ENCODE peak calls at places on chromosomes 13 and 19, in four cellular contexts. Y is AG10803, F is HFFc6, I is PC-3. Z is an unnamed sample.

GRCh38 chr13:21458457-21458815 is 667 bp downstream of the ZDHHC20 start:
- DNase-seq in Y (no peak), F (no peak), I (peak), Z (no peak)

GRCh38 chr13:87172166-87172825 is 498.9 kb upstream of the SLITRK5 start:
- DNase-seq in I (no peak), F (no peak), Y (no peak), Z (no peak)

GRCh38 chr19:41565384-41565730 is 10.6 kb upstream of the CEACAM21 start:
- DNase-seq in Y (no peak), F (no peak), I (no peak), Z (no peak)

GRCh38 chr19:15776991-15777787 is 10.3 kb upstream of the OR10H5 start:
- DNase-seq in F (no peak), Y (no peak), I (no peak), Z (no peak)

GRCh38 chr13:37540228-37540627 is 58.3 kb downstream of the POSTN start:
- DNase-seq in Y (peak), I (no peak), F (peak), Z (no peak)

GRCh38 chr13:75415720-75416119 is 66.2 kb downstream of the TBC1D4 start:
- DNase-seq in Y (peak), I (peak), F (peak), Z (no peak)

GRCh38 chr13:110636701-110637201 is 21.4 kb downstream of the NAXD start:
- DNase-seq in I (no peak), F (no peak), Y (no peak), Z (no peak)

GRCh38 chr13:23959231-23959862 is 62.0 kb upstream of the C1QTNF9B start:
- DNase-seq in Y (peak), I (peak), F (no peak), Z (no peak)

GRCh38 chr19:49200238-49200862 is 42.8 kb downstream of the TRPM4 start:
- DNase-seq in I (peak), Y (no peak), F (no peak), Z (no peak)

GRCh38 chr13:75633285-75633684 is 2.8 kb upstream of the LMO7 start:
- DNase-seq in Y (peak), I (peak), F (peak), Z (no peak)

GRCh38 chr19:57527136-57527881 is at the start of gene ZNF549:
- DNase-seq in Y (peak), I (peak), F (peak), Z (peak)

GRCh38 chr19:6453951-6454565 is 5.5 kb downstream of the SLC25A23 start:
- DNase-seq in F (no peak), I (no peak), Y (no peak), Z (no peak)

GRCh38 chr19:12521996-12522395 is 29.3 kb downstream of the ZNF564 start:
- DNase-seq in I (no peak), F (no peak), Y (no peak), Z (no peak)

DNA sequence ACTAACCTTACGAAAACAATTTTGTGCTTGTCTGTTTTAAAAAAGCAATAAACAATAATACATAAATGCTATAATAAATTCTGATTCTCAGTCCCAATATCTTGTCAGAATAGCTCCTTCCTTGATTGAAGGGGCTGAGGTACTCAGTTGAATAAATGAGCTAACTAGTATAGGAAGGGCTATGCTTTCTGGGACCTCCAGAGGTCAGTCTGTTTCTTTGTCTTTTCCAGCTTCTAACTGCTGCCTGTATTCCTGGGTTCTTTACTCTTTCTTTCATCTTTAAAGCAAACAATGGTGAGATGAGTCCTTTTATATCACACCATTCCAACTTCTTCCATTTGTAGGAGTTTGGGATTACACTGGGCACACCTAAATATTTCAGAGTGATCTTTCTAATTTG is 1297.0 kb upstream of the ATXN8OS start:
- DNase-seq in Y (no peak), I (peak), F (no peak), Z (no peak)
- TF ChIP-seq CTCF in Y (no peak), I (peak), F (no peak), Z (no peak)

GRCh38 chr19:27774337-27774736 is 1438.6 kb downstream of the UQCRFS1 start:
- DNase-seq in F (no peak), I (peak), Y (no peak), Z (no peak)
- TF ChIP-seq CTCF in F (peak), I (no peak), Y (peak), Z (no peak)

DNA sequence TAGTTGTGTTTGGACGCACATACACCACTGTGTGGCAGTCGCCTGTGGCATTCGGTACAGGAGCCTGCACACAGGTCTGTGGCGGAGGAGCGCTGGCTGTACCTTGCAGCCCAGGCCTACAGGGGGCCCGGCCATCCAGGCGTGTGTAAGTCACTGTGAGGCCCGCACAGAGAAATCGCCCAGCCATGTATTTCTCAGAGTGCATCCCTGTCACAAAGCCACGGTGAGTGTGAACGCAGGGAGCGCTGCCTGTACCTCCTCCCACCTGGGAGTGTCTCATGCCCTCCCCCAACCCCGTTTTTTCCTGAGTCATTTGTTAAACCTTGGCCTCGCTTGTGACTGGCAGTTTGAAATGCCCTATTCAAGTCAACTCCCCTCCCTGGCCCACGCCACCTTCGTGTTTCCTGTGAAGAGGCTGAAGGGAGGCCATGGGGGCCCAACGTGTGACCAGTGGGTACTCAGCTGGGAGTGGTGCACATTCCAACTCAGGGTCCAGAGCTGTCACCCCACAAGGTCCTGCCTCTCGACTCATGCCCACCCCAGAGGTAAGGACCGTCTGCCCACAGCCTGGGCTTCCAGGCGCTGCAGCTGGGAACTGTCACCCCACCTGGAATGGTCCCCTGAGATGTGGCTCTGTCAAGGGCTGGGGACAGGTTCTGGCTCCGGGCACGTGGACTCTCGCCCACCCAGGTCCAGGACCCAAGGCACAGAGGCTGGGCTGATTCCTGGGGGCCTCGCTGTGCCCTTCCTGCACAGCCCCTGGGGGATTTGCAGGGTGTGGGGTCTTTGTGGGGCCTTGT is 11.6 kb upstream of the RASA3 start:
- DNase-seq in Y (no peak), I (no peak), F (no peak), Z (no peak)
- TF ChIP-seq CTCF in Y (no peak), I (peak), F (peak), Z (peak)

GRCh38 chr19:33220735-33221134 is 4.9 kb downstream of the SLC7A10 start:
- DNase-seq in Y (no peak), I (no peak), F (no peak), Z (no peak)

GRCh38 chr19:33220115-33220514 is 5.5 kb downstream of the SLC7A10 start:
- DNase-seq in I (no peak), Y (no peak), F (no peak), Z (no peak)

GRCh38 chr19:33217881-33218280 is 7.8 kb downstream of the SLC7A10 start:
- DNase-seq in I (no peak), Y (no peak), F (no peak), Z (no peak)

GRCh38 chr19:33221641-33222040 is 4.0 kb downstream of the SLC7A10 start:
- DNase-seq in Y (no peak), I (peak), F (no peak), Z (no peak)

DNA sequence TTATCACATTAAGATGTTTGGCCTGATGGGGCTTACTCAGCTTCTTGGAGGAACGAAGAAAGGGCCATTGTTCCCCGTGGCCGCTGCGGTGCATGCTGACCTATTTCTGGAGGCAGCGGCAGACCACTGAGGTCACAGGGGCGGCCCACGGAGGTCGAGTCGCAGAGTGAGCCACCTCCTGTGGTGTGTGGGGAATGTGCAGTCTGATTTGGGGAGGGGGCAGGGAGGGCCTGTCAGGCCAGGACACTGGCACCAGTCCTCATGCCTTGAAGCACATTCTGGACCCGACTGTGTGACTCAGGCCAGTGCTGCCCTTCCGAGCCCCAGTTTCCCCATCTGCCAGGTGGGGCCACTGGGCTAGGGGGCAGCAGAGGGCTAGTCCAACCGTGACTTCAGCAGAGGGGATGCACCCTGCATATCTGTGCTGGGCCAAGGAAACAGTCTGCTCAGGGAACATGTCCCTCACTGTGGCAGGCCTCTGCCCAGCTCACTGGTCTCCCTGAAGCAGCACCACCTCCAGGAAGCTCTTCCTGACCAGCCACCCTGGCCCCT is 6.3 kb downstream of the SLC7A10 start:
- DNase-seq in I (no peak), Y (no peak), F (no peak), Z (no peak)
- TF ChIP-seq CTCF in I (peak), Y (peak), F (peak), Z (no peak)

DNA sequence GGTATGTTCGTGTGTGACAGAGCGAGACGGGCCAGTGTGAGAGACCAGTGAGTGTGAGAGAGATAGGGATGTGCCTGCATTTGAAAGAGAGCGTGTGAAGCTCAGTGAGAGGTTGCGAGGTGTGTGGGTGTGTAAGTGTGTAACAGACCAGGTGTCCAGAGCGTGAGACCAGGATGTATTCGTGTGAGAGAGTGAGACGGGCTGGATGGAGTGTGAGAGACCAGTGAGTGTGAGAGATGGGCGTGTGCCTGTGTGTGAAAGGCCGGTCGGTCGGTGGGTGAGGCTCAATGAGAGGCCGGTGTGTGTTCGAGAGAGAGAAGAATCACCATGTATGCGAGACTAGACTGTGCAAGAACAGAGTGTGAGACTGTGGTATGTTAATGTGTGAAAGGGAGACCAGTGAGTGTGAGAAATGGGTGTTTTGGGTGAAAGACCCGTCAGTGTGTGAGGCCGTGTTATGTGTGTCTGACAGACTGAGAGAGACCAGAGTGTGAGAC is 675 bp downstream of the ZNF471 start:
- DNase-seq in I (no peak), F (no peak), Y (no peak), Z (no peak)
- TF ChIP-seq CTCF in I (no peak), F (no peak), Y (no peak), Z (no peak)

Z was measured in natural killer cell.